ENCODE peak calls at places on chromosomes 6 and 20, in seven cellular contexts. Z, T, L, E, A, C and F are unnamed samples.

GRCh38 chr6:44701038-44701636 is 313.6 kb downstream of the CDC5L start:
- DNase-seq in Z (no peak), T (no peak), L (no peak), E (no peak), A (no peak), C (no peak), F (no peak)

GRCh38 chr20:44011251-44011940 is 96.7 kb downstream of the TOX2 start:
- DNase-seq in Z (no peak), T (peak; percentile 6), L (no peak), E (no peak), A (peak; percentile 76), C (no peak), F (no peak)

GRCh38 chr6:99241905-99242534 is 107.5 kb downstream of the FAXC start:
- DNase-seq in Z (no peak), T (peak; percentile 45), L (no peak), E (peak; percentile 26), A (peak; percentile 19), C (no peak), F (no peak)

GRCh38 chr20:9359561-9360308 is 154.7 kb upstream of the LAMP5 start:
- DNase-seq in Z (peak; percentile 69), T (peak; percentile 52), L (peak; percentile 70), E (peak; percentile 50), A (peak; percentile 33), C (no peak), F (no peak)

GRCh38 chr6:34056301-34056700 is 89.6 kb downstream of the GRM4 start:
- DNase-seq in Z (peak; percentile 50), T (peak; percentile 96), L (peak; percentile 89), E (peak; percentile 42), A (no peak), C (no peak), F (no peak)

GRCh38 chr6:84549912-84550311 is 214.5 kb downstream of the TBX18 start:
- DNase-seq in Z (no peak), T (peak; percentile 44), L (no peak), E (no peak), A (peak; percentile 16), C (no peak), F (no peak)

GRCh38 chr6:3299221-3299620 is 40.5 kb downstream of the PSMG4 start:
- DNase-seq in Z (no peak), T (no peak), L (no peak), E (no peak), A (no peak), C (no peak), F (no peak)

GRCh38 chr6:163296835-163297519 is 117.5 kb upstream of the QKI start:
- DNase-seq in Z (no peak), T (no peak), L (no peak), E (peak; percentile 79), A (no peak), C (no peak), F (no peak)

GRCh38 chr6:27157461-27158315 is 89.8 kb upstream of the PRSS16 start:
- DNase-seq in Z (peak; percentile 73), T (peak; percentile 69), L (peak; percentile 86), E (peak; percentile 59), A (no peak), C (peak; percentile 86), F (no peak)

GRCh38 chr20:44019638-44020335 is 105.1 kb downstream of the TOX2 start:
- DNase-seq in Z (no peak), T (no peak), L (no peak), E (no peak), A (no peak), C (peak; percentile 28), F (no peak)

GRCh38 chr20:826695-827323 is 6.7 kb upstream of the FAM110A start:
- DNase-seq in Z (no peak), T (no peak), L (no peak), E (no peak), A (no peak), C (no peak), F (no peak)

GRCh38 chr20:33242319-33243100 is 6.7 kb downstream of the BPIFA1 start:
- DNase-seq in Z (no peak), T (no peak), L (no peak), E (no peak), A (no peak), C (no peak), F (no peak)

GRCh38 chr6:15620616-15621015 is 42.2 kb downstream of the DTNBP1 start:
- DNase-seq in Z (no peak), T (no peak), L (no peak), E (peak; percentile 52), A (peak; percentile 10), C (no peak), F (no peak)
- H3K27ac ChIP-seq in Z (no peak overlapping the region), T (no peak overlapping the region), L (peak overlapping the region; percentile 12), E (no peak overlapping the region), A (no peak overlapping the region), C (no peak overlapping the region), F (no peak overlapping the region)

GRCh38 chr6:5666695-5667094 is 340.0 kb downstream of the NRN1 start:
- DNase-seq in Z (no peak), T (no peak), L (no peak), E (no peak), A (no peak), C (no peak), F (no peak)

GRCh38 chr6:5665667-5666066 is 341.1 kb downstream of the NRN1 start:
- DNase-seq in Z (no peak), T (no peak), L (no peak), E (no peak), A (no peak), C (no peak), F (no peak)

GRCh38 chr6:5665173-5665572 is 341.6 kb downstream of the NRN1 start:
- DNase-seq in Z (no peak), T (no peak), L (no peak), E (no peak), A (no peak), C (peak; percentile 21), F (no peak)

GRCh38 chr6:5670381-5670780 is 336.3 kb downstream of the NRN1 start:
- DNase-seq in Z (no peak), T (no peak), L (no peak), E (no peak), A (no peak), C (no peak), F (no peak)

GRCh38 chr6:5667737-5668136 is 339.0 kb downstream of the NRN1 start:
- DNase-seq in Z (no peak), T (no peak), L (no peak), E (no peak), A (no peak), C (no peak), F (no peak)
- H3K27ac ChIP-seq in Z (no peak overlapping the region), T (no peak overlapping the region), L (no peak overlapping the region), E (no peak overlapping the region), A (no peak overlapping the region), C (no peak overlapping the region), F (no peak overlapping the region)

GRCh38 chr6:90186637-90187361 is 109.8 kb downstream of the BACH2 start:
- DNase-seq in Z (no peak), T (no peak), L (no peak), E (no peak), A (no peak), C (no peak), F (no peak)
- H3K27ac ChIP-seq in Z (no peak overlapping the region), T (no peak overlapping the region), L (no peak overlapping the region), E (no peak overlapping the region), A (no peak overlapping the region), C (peak overlapping the region; percentile 35), F (no peak overlapping the region)

GRCh38 chr6:454148-454991 is 62.8 kb downstream of the IRF4 start:
- DNase-seq in Z (no peak), T (no peak), L (no peak), E (no peak), A (no peak), C (no peak), F (no peak)

GRCh38 chr6:456887-457286 is 65.3 kb downstream of the IRF4 start:
- DNase-seq in Z (no peak), T (no peak), L (no peak), E (no peak), A (no peak), C (no peak), F (no peak)

GRCh38 chr6:455006-455585 is 63.5 kb downstream of the IRF4 start:
- DNase-seq in Z (no peak), T (no peak), L (no peak), E (no peak), A (peak; percentile 2), C (peak; percentile 20), F (no peak)

GRCh38 chr6:456358-456857 is 64.9 kb downstream of the IRF4 start:
- DNase-seq in Z (no peak), T (peak; percentile 52), L (no peak), E (no peak), A (no peak), C (no peak), F (no peak)

GRCh38 chr6:455835-456234 is 64.3 kb downstream of the IRF4 start:
- DNase-seq in Z (no peak), T (peak; percentile 18), L (no peak), E (no peak), A (no peak), C (no peak), F (no peak)
- H3K27ac ChIP-seq in Z (no peak overlapping the region), T (no peak overlapping the region), L (no peak overlapping the region), E (no peak overlapping the region), A (no peak overlapping the region), C (no peak overlapping the region), F (no peak overlapping the region)

GRCh38 chr6:132198040-132198439 is 203.2 kb downstream of the MOXD1 start:
- DNase-seq in Z (no peak), T (no peak), L (no peak), E (no peak), A (no peak), C (no peak), F (no peak)

GRCh38 chr6:132194529-132194928 is 206.7 kb downstream of the MOXD1 start:
- DNase-seq in Z (no peak), T (no peak), L (no peak), E (no peak), A (no peak), C (no peak), F (no peak)

GRCh38 chr6:132198896-132199295 is 202.4 kb downstream of the MOXD1 start:
- DNase-seq in Z (no peak), T (no peak), L (no peak), E (no peak), A (no peak), C (no peak), F (no peak)

GRCh38 chr6:132202569-132202968 is 198.7 kb downstream of the MOXD1 start:
- DNase-seq in Z (peak; percentile 33), T (no peak), L (no peak), E (peak; percentile 29), A (no peak), C (no peak), F (no peak)

GRCh38 chr6:132199343-132199742 is 201.9 kb downstream of the MOXD1 start:
- DNase-seq in Z (no peak), T (no peak), L (no peak), E (no peak), A (no peak), C (no peak), F (no peak)
- H3K27ac ChIP-seq in Z (no peak overlapping the region), T (no peak overlapping the region), L (no peak overlapping the region), E (no peak overlapping the region), A (peak overlapping the region; percentile 93), C (no peak overlapping the region), F (no peak overlapping the region)